ENCODE peak calls at places on chromosomes 1 and 21, in seven cellular contexts. X is RWPE1, O is right lobe of liver, R is left lung, A is adrenal gland, P is endodermal cell, Z is transverse colon. J is an unnamed sample.

GRCh38 chr21:17387030-17387617 is 125.7 kb upstream of the CXADR start:
- DNase-seq in X (peak), O (no peak), R (no peak), A (peak), P (peak), Z (peak), J (peak)

GRCh38 chr1:113912594-113913311 is 7.6 kb downstream of the DCLRE1B start:
- DNase-seq in X (no peak), O (no peak), R (no peak), A (no peak), P (no peak), Z (no peak), J (peak)

GRCh38 chr1:89990976-89991831 is 3.7 kb upstream of the ZNF326 start:
- DNase-seq in X (no peak), O (no peak), R (no peak), A (no peak), P (no peak), Z (no peak), J (no peak)

GRCh38 chr1:67347688-67348472 is 40.2 kb downstream of the IL12RB2 start:
- DNase-seq in X (peak), O (no peak), R (no peak), A (peak), P (peak), Z (peak), J (peak)

GRCh38 chr1:45998218-45998617 is 134.2 kb downstream of the PIK3R3 start:
- DNase-seq in X (no peak), O (no peak), R (no peak), A (no peak), P (no peak), Z (no peak), J (no peak)

GRCh38 chr1:22876359-22877111 is 96.1 kb downstream of the LACTBL1 start:
- DNase-seq in X (peak), O (no peak), R (no peak), A (peak), P (peak), Z (no peak), J (no peak)

GRCh38 chr1:56644064-56644940 is 812 bp upstream of the PRKAA2 start:
- DNase-seq in X (peak), O (no peak), R (no peak), A (peak), P (no peak), Z (peak), J (peak)

GRCh38 chr1:13469343-13469742 is 44.5 kb downstream of the LRRC38 start:
- DNase-seq in X (peak), O (no peak), R (no peak), A (no peak), P (peak), Z (no peak), J (no peak)

GRCh38 chr1:92707709-92708108 is 77.2 kb downstream of the EVI5 start:
- DNase-seq in X (no peak), O (no peak), R (no peak), A (no peak), P (no peak), Z (no peak), J (no peak)

GRCh38 chr1:203573730-203574129 is 52.9 kb upstream of the ATP2B4 start:
- DNase-seq in X (no peak), O (no peak), R (no peak), A (no peak), P (peak), Z (no peak), J (no peak)

GRCh38 chr1:21021311-21021710 is 155.4 kb downstream of the EIF4G3 start:
- DNase-seq in X (no peak), O (no peak), R (no peak), A (no peak), P (no peak), Z (no peak), J (no peak)

GRCh38 chr1:21020151-21020550 is 156.5 kb downstream of the EIF4G3 start:
- DNase-seq in X (no peak), O (no peak), R (no peak), A (no peak), P (no peak), Z (no peak), J (no peak)

GRCh38 chr1:21024918-21025317 is 151.8 kb downstream of the EIF4G3 start:
- DNase-seq in X (no peak), O (no peak), R (no peak), A (no peak), P (no peak), Z (no peak), J (no peak)

GRCh38 chr1:21018673-21019072 is 158.0 kb downstream of the EIF4G3 start:
- DNase-seq in X (no peak), O (no peak), R (no peak), A (no peak), P (no peak), Z (no peak), J (no peak)

DNA sequence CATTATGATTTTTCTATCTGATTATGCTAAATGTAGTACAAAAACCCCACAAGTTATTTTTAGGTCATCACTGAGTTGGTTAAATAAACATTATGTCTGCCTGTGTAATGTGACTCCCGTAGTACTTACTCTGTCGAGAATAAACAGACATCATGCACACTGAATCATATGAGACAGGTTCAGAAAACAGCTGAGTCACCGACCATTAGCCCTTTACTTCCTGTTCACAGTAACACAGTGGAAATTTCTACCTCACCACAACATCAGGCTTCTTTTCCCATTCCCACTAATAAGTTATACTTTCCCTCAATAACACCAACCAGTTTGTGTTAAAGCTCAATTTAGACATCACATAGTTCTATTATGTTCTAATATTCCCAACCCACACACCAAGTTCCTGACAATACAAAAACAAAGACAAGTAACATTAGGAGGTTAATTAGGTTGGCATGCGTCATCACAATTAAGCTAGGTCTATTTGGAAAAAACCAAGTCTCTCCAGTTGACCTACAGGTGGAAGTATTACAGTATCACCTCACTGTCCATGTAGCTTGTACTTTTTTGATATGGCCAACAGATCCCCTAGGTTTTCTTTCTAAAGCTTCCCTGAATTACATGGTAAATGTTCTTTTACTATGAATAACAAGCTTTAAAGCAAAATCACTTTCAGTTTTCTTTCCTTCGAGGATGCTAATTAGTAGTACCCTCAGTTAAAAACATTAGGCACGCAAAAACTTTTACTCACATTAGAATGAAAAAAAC is 154.2 kb downstream of the EIF4G3 start:
- DNase-seq in X (peak), O (no peak), R (peak), A (peak), P (no peak), Z (peak), J (peak)
- H3K27ac ChIP-seq in X (peak), O (peak), R (peak), A (peak), P (no peak), Z (peak), J (peak)

GRCh38 chr1:200906491-200906890 is 11.8 kb downstream of the INAVA start:
- DNase-seq in X (no peak), O (no peak), R (no peak), A (no peak), P (no peak), Z (no peak), J (no peak)
- H3K27ac ChIP-seq in X (peak), O (no peak), R (no peak), A (no peak), P (no peak), Z (peak), J (no peak)

GRCh38 chr1:220815409-220815808 is 28.7 kb downstream of the MTARC1 start:
- DNase-seq in X (no peak), O (no peak), R (no peak), A (no peak), P (no peak), Z (no peak), J (no peak)
- H3K27ac ChIP-seq in X (no peak), O (no peak), R (no peak), A (no peak), P (no peak), Z (no peak), J (no peak)

GRCh38 chr1:18938707-18939070 is 17.8 kb downstream of the IFFO2 start:
- DNase-seq in X (no peak), O (no peak), R (no peak), A (no peak), P (no peak), Z (no peak), J (no peak)
- H3K27ac ChIP-seq in X (peak), O (no peak), R (no peak), A (no peak), P (no peak), Z (no peak), J (no peak)

GRCh38 chr1:42752284-42752683 is 12.2 kb upstream of the CLDN19 start:
- DNase-seq in X (no peak), O (no peak), R (no peak), A (no peak), P (no peak), Z (no peak), J (no peak)
- H3K27ac ChIP-seq in X (no peak), O (no peak), R (no peak), A (no peak), P (no peak), Z (no peak), J (no peak)

GRCh38 chr1:110243581-110243980 is 33.5 kb downstream of the KCNC4 start:
- DNase-seq in X (no peak), O (no peak), R (no peak), A (no peak), P (no peak), Z (no peak), J (no peak)

GRCh38 chr1:110248746-110249145 is 38.6 kb downstream of the KCNC4 start:
- DNase-seq in X (no peak), O (no peak), R (no peak), A (no peak), P (no peak), Z (no peak), J (no peak)

GRCh38 chr1:110243146-110243545 is 33.0 kb downstream of the KCNC4 start:
- DNase-seq in X (no peak), O (no peak), R (no peak), A (no peak), P (peak), Z (no peak), J (no peak)

GRCh38 chr1:110249256-110249655 is 39.1 kb downstream of the KCNC4 start:
- DNase-seq in X (no peak), O (no peak), R (no peak), A (no peak), P (no peak), Z (no peak), J (no peak)

GRCh38 chr1:110245876-110246620 is 35.9 kb downstream of the KCNC4 start:
- DNase-seq in X (no peak), O (no peak), R (no peak), A (no peak), P (no peak), Z (no peak), J (no peak)
- H3K27ac ChIP-seq in X (no peak), O (no peak), R (no peak), A (no peak), P (no peak), Z (no peak), J (no peak)

GRCh38 chr1:6282577-6283270 is 21.8 kb upstream of the GPR153 start:
- DNase-seq in X (no peak), O (no peak), R (no peak), A (no peak), P (no peak), Z (no peak), J (no peak)

GRCh38 chr1:6279721-6280383 is 19.0 kb upstream of the GPR153 start:
- DNase-seq in X (no peak), O (no peak), R (no peak), A (no peak), P (no peak), Z (no peak), J (no peak)

GRCh38 chr1:6279066-6279465 is 18.2 kb upstream of the GPR153 start:
- DNase-seq in X (no peak), O (no peak), R (no peak), A (no peak), P (no peak), Z (no peak), J (no peak)

GRCh38 chr1:6281511-6282402 is 20.9 kb upstream of the GPR153 start:
- DNase-seq in X (no peak), O (no peak), R (no peak), A (no peak), P (no peak), Z (peak), J (no peak)

DNA sequence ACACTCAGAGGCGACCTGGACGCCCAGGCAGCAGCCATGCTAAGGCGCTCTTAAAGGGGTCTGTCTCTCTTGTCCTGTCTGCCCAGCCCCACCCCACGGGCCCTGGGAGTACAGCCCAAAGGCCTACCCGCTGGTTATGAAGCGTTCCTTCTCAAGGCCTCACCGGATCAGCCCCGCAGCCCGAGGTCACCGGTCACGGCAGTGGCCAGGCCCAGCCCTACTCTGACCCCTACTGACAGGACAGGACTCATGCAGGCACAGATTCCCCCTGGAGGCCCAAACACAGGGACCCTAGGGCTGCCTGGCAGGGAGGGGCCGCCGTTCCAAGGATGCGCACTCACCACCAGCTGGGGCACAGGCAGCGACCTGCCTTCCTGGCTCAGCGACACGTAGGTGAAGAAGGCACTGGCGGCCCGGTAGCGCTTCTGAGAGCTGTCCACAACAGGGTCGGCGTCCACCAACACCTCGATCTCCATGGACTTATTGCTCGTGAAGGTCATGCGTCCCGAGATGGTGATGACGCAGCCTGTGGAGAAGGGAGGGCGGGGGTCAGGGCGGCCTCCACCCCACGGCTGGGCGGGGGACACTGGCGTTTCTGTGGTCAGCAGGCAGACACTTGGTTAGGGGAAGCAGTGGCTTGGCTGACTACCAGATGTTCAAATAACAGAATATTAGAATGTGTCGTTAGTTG is 20.0 kb upstream of the GPR153 start:
- DNase-seq in X (no peak), O (no peak), R (no peak), A (no peak), P (peak), Z (no peak), J (no peak)
- H3K27ac ChIP-seq in X (peak), O (no peak), R (no peak), A (no peak), P (no peak), Z (no peak), J (no peak)

GRCh38 chr1:11044086-11044848 is 2.8 kb downstream of the MASP2 start:
- DNase-seq in X (no peak), O (no peak), R (no peak), A (no peak), P (no peak), Z (no peak), J (no peak)

GRCh38 chr1:11045428-11046269 is 1.4 kb downstream of the MASP2 start:
- DNase-seq in X (no peak), O (peak), R (no peak), A (no peak), P (peak), Z (no peak), J (no peak)

GRCh38 chr1:11044849-11045427 is 2.1 kb downstream of the MASP2 start:
- DNase-seq in X (no peak), O (no peak), R (no peak), A (no peak), P (no peak), Z (no peak), J (no peak)

GRCh38 chr1:11046270-11046566 is 821 bp downstream of the MASP2 start:
- DNase-seq in X (no peak), O (peak), R (no peak), A (no peak), P (no peak), Z (no peak), J (no peak)

DNA sequence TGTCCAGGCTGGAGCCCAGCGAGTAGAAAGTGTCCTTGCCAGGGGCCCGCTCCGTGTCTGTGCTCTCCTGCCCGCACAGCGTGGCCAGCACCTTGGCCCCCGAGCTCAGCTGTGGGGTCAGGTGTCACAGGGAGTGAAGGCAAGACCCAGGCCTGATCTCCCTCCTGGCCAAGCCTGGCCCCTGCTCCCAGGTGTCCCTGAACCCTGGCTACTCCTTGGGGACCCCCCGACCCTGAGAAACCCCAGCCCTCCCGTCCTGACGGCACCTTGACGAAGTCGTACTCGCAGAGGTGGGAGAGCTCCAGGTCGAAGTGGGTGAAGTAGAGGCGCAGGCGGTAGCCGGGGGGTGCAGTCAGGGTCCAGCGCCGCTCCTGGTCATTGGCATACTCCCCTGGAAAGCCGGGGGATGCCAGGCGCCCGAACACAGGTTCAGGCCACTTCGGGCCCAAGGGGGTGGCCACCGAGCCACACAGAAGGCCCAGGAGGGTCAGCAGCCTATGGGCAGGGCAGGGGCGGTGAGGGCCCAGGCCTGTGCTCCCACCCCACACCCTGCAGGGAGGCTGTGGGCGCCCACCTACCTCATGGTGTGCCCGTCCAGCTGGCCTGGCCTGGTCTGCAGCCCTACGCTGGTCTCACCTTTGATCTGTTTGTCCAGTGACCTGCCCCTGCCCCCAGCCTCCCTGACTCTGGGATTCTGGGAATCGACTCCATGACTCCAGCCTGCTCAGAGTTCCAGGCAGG is at the start of gene MASP2:
- DNase-seq in X (no peak), O (peak), R (no peak), A (no peak), P (no peak), Z (no peak), J (no peak)
- H3K27ac ChIP-seq in X (no peak), O (peak), R (no peak), A (no peak), P (no peak), Z (no peak), J (no peak)

GRCh38 chr1:3717715-3718601 is 34.3 kb upstream of the CCDC27 start:
- DNase-seq in X (peak), O (no peak), R (no peak), A (no peak), P (peak), Z (no peak), J (no peak)
- H3K27ac ChIP-seq in X (peak), O (no peak), R (no peak), A (no peak), P (no peak), Z (no peak), J (no peak)

DNA sequence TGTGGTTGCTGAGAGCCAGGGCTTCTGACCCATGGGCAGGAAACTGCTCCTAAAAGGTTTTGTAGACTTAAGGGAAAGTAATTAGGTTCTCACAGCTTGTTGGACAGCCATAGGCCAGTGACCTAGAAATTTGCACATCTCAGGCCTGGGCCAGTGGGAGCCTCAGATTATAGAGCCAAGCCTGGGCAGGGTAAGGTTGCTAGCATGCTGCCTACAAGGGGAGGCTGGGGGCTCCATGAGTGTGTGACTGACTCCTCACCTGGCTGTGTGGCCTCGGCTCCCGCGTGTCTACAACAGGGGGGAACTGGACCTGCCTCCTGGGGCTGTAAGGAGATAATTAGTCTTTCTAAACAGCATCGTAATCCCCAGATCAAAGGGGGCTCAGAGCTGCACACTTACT is 230.6 kb upstream of the TMEM51 start:
- DNase-seq in X (no peak), O (no peak), R (no peak), A (no peak), P (peak), Z (no peak), J (no peak)
- H3K27ac ChIP-seq in X (peak), O (no peak), R (no peak), A (no peak), P (no peak), Z (no peak), J (peak)

J was measured in thyroid gland.